ENCODE peak calls at places on chromosomes 12 and 14, in four cellular contexts. C is pancreas, Z is tibial nerve, H is heart right ventricle. R is an unnamed sample.

GRCh38 chr12:12818693-12819092 is 5.5 kb downstream of the DDX47 start:
- DNase-seq in C (no peak), Z (no peak), H (no peak), R (no peak)

GRCh38 chr12:105748806-105749600 is 389.8 kb downstream of the NUAK1 start:
- DNase-seq in C (peak), Z (no peak), H (peak), R (no peak)

GRCh38 chr14:61560323-61560722 is 135.0 kb upstream of the HIF1A start:
- DNase-seq in C (no peak), Z (no peak), H (no peak), R (no peak)

GRCh38 chr12:21992823-21993222 is 51.6 kb upstream of the ABCC9 start:
- DNase-seq in C (no peak), Z (no peak), H (no peak), R (no peak)

GRCh38 chr12:56629459-56630179 is 507 bp downstream of the BAZ2A start:
- DNase-seq in C (no peak), Z (no peak), H (peak), R (peak)

GRCh38 chr12:58139894-58140293 is 198.5 kb downstream of the ATP23 start:
- DNase-seq in C (no peak), Z (no peak), H (no peak), R (no peak)

GRCh38 chr12:103350116-103350515 is 145.7 kb downstream of the C12orf42 start:
- DNase-seq in C (no peak), Z (no peak), H (no peak), R (no peak)

GRCh38 chr14:54976316-54976715 is 50.6 kb downstream of the WDHD1 start:
- DNase-seq in C (no peak), Z (no peak), H (no peak), R (no peak)

GRCh38 chr14:80390911-80391310 is 179.6 kb upstream of the DIO2 start:
- DNase-seq in C (no peak), Z (no peak), H (no peak), R (no peak)

GRCh38 chr12:67667276-67668073 is 18.9 kb downstream of the DYRK2 start:
- DNase-seq in C (peak), Z (peak), H (peak), R (no peak)

GRCh38 chr14:61894452-61895077 is 132.3 kb downstream of the SNAPC1 start:
- DNase-seq in C (peak), Z (peak), H (peak), R (no peak)

GRCh38 chr14:22908601-22909000 is 10.3 kb downstream of the RBM23 start:
- DNase-seq in C (no peak), Z (no peak), H (no peak), R (no peak)

GRCh38 chr12:121767525-121768016 is 25.9 kb downstream of the RHOF start:
- DNase-seq in C (no peak), Z (peak), H (peak), R (no peak)

GRCh38 chr14:90518941-90519256 is 122.1 kb downstream of the CALM1 start:
- DNase-seq in C (no peak), Z (no peak), H (no peak), R (no peak)

GRCh38 chr14:42214981-42215491 is 608.4 kb downstream of the LRFN5 start:
- DNase-seq in C (no peak), Z (no peak), H (no peak), R (no peak)

GRCh38 chr12:67410667-67411067 is 141.5 kb downstream of the CAND1 start:
- DNase-seq in C (no peak), Z (no peak), H (no peak), R (no peak)

GRCh38 chr12:92297932-92298681 is 152.5 kb upstream of the BTG1 start:
- DNase-seq in C (no peak), Z (no peak), H (no peak), R (no peak)

GRCh38 chr12:105861232-105861631 is 277.5 kb downstream of the NUAK1 start:
- DNase-seq in C (no peak), Z (no peak), H (no peak), R (no peak)

GRCh38 chr14:54730156-54730961 is 163.4 kb downstream of the SAMD4A start:
- DNase-seq in C (no peak), Z (no peak), H (no peak), R (no peak)

GRCh38 chr14:70123796-70124195 is 65.0 kb downstream of the SLC8A3 start:
- DNase-seq in C (no peak), Z (no peak), H (no peak), R (no peak)

GRCh38 chr14:91872011-91872476 is 4.7 kb upstream of the TC2N start:
- DNase-seq in C (peak), Z (peak), H (no peak), R (no peak)

GRCh38 chr12:45775964-45776363 is 46.5 kb downstream of the ARID2 start:
- DNase-seq in C (no peak), Z (no peak), H (no peak), R (no peak)

DNA sequence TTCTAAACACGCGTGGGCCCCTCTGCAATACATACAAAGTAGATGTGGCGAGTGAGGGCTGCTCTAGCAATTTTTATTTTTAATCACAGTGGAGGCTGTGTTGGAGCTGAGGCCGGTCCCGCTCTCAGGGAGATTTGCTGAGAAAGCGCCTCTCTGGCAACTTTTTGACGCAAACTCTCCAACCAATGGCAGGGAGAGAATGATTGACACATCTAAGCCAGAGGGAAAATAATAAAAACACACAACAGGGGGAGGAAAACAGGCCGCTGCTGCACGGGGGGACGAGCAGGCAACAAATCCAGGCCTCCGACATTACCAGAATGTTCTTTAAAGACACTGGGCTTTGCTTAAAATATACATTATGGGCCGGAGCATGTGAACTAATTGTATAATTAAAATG is at the start of gene OTX2:
- DNase-seq in C (no peak), Z (no peak), H (no peak), R (no peak)
- H3K27ac ChIP-seq in C (no peak), Z (no peak), H (no peak), R (no peak)

GRCh38 chr12:8030189-8030588 is 2.3 kb upstream of the FOXJ2 start:
- DNase-seq in C (no peak), Z (no peak), H (no peak), R (no peak)
- H3K27ac ChIP-seq in C (no peak), Z (no peak), H (no peak), R (no peak)

DNA sequence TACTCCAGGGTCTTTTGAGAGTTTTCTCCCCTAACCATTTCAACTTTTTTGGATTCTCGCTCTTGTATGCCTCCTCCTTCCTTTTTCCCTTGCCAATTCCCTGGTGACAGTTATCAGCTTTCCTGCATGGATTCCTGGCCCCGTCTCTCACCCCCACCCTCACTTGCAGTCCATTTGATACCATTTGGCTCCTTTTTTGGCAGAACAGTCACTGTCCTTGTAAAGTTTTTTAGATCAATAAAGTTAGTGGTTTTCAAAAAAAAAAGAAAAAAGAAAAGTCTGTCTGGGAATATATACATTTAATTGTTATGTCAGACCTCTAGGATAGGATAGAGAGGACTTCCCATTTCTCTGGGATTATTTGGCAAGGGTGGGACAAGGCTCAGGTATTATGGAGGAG is 42.1 kb downstream of the ACTN1 start:
- DNase-seq in C (no peak), Z (no peak), H (no peak), R (no peak)
- H3K27ac ChIP-seq in C (peak), Z (peak), H (peak), R (no peak)

DNA sequence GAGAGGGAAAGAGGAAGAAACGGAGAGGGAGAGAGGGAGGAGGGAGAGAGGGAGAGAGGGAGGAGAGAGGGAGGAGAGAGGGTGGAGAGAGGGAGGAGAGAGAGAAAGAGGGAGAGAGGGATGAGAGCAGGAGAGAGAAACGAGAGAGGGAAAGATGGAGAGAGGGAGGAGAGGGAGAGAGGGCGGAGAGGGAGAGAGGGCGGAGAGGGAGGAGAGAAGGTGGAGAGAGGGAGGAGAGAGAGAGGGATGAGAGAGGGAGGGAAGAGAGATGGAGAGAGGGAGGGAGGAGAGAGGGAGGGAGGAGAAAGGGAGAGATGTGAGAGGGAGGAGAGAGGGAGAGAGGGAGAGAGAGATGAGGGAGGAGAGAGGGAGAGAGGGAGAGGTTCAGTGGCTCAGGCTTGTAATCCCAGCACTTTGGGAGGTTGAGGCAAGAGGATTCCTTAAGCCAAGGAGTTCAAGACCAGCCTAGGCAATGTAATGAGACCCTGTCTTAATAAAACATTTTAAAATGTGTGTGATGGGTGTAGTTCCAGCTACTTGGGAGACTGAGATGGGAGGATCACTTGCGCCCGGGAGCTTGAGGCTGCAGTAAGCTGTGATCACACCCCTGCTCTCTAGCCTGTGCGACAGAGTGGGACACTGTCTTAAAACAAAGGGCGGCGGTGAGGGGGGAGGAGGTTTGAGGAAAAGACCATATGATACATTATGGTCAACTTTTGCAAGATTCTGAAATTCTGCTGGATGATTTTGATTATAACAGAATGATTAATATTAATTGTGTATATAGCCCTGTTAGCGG is 21.3 kb upstream of the SNRPF start:
- DNase-seq in C (no peak), Z (no peak), H (no peak), R (no peak)
- H3K27ac ChIP-seq in C (no peak), Z (no peak), H (no peak), R (no peak)

DNA sequence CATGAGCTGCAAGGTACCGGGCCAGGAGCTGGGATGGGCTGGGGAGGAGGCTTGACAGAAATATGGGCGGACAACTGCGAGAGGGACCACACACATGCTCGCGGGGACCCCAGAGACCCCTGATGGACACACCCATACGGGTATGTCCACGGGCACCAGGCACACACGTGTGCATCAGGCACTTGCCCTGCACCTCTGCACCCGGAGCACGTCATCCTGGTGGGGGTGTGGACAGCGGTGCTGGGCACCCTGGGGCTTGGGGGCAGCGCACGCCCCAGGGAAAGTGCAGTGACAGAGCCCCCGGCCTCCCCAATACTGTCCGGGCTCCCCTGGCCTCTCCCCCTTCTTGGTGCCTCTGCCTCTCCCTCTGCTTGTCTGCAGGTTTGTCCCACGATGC is 1.7 kb upstream of the CRIP1 start:
- DNase-seq in C (no peak), Z (no peak), H (no peak), R (no peak)
- H3K27ac ChIP-seq in C (no peak), Z (peak), H (no peak), R (no peak)

GRCh38 chr14:28142400-28143015 is 624.1 kb upstream of the FOXG1 start:
- DNase-seq in C (no peak), Z (no peak), H (no peak), R (no peak)

GRCh38 chr14:28141662-28142061 is 624.9 kb upstream of the FOXG1 start:
- DNase-seq in C (no peak), Z (no peak), H (no peak), R (no peak)

GRCh38 chr14:28143340-28143739 is 623.2 kb upstream of the FOXG1 start:
- DNase-seq in C (no peak), Z (no peak), H (no peak), R (no peak)
- H3K27ac ChIP-seq in C (no peak), Z (no peak), H (no peak), R (no peak)